ENCODE peak calls at places on chromosomes 16 and 17, in four cellular contexts. R, Q, Y and M are unnamed samples.

GRCh38 chr17:6374271-6374691 is 60.6 kb downstream of the AIPL1 start:
- DNase-seq in R (no peak), Q (no peak), Y (no peak), M (no peak)

GRCh38 chr17:15392326-15392739 is 50.9 kb upstream of the TEKT3 start:
- DNase-seq in R (no peak), Q (no peak), Y (no peak), M (no peak)

GRCh38 chr17:80008383-80008840 is 27.3 kb downstream of the TBC1D16 start:
- DNase-seq in R (peak; percentile 91), Q (peak; percentile 56), Y (no peak), M (peak; percentile 93)

GRCh38 chr17:1640329-1641064 is 5.0 kb downstream of the SCARF1 start:
- DNase-seq in Y (no peak), R (no peak), Q (no peak), M (no peak)

GRCh38 chr17:55303008-55303493 is 38.3 kb downstream of the HLF start:
- DNase-seq in Y (no peak), R (no peak), Q (no peak), M (no peak)

GRCh38 chr17:11636771-11637170 is 38.5 kb downstream of the DNAH9 start:
- DNase-seq in R (no peak), Q (no peak), Y (no peak), M (no peak)

GRCh38 chr17:48732688-48733629 is 4.4 kb upstream of the HOXB13 start:
- DNase-seq in Q (no peak), R (no peak), Y (no peak), M (no peak)

GRCh38 chr17:17641621-17642409 is 39.4 kb upstream of the RAI1 start:
- DNase-seq in R (peak; percentile 70), Q (peak; percentile 30), Y (peak; percentile 44), M (peak; percentile 74)

GRCh38 chr17:74452027-74452840 is 14.2 kb upstream of the CD300A start:
- DNase-seq in Y (no peak), R (no peak), Q (no peak), M (no peak)

GRCh38 chr17:39791296-39791992 is 53.7 kb downstream of the GRB7 start:
- DNase-seq in Q (no peak), R (no peak), Y (no peak), M (no peak)

GRCh38 chr16:88286301-88286923 is 96.3 kb upstream of the ZNF469 start:
- DNase-seq in Y (no peak), R (no peak), Q (no peak), M (no peak)

GRCh38 chr17:8794636-8795035 is 4.5 kb downstream of the MFSD6L start:
- DNase-seq in Y (no peak), Q (no peak), R (no peak), M (no peak)

GRCh38 chr16:28309811-28310311 is 17.5 kb downstream of the SBK1 start:
- DNase-seq in R (no peak), Q (peak; percentile 76), Y (no peak), M (no peak)

GRCh38 chr16:24539850-24540484 is 601 bp downstream of the RBBP6 start:
- DNase-seq in R (no peak), Q (peak; percentile 45), Y (no peak), M (no peak)

GRCh38 chr17:5912927-5913565 is 157.1 kb upstream of the WSCD1 start:
- DNase-seq in Y (no peak), R (no peak), Q (no peak), M (no peak)

GRCh38 chr17:39094607-39095308 is 56.7 kb downstream of the PLXDC1 start:
- DNase-seq in R (no peak), Q (peak; percentile 18), Y (no peak), M (peak; percentile 44)

GRCh38 chr16:78684655-78685400 is 585.4 kb downstream of the WWOX start:
- DNase-seq in Y (no peak), R (no peak), Q (no peak), M (no peak)

GRCh38 chr16:10180771-10181163 is 1.5 kb downstream of the GRIN2A start:
- DNase-seq in R (peak; percentile 28), Q (no peak), Y (no peak), M (peak; percentile 75)

GRCh38 chr17:29116652-29117439 is 63.4 kb downstream of the MYO18A start:
- DNase-seq in Y (no peak), Q (peak; percentile 46), R (peak; percentile 76), M (peak; percentile 83)

GRCh38 chr17:51652529-51652928 is 392.2 kb downstream of the UTP18 start:
- DNase-seq in Q (no peak), R (no peak), Y (no peak), M (no peak)

GRCh38 chr17:81393684-81394376 is 1.4 kb upstream of the BAHCC1 start:
- DNase-seq in Y (peak; percentile 24), Q (peak; percentile 58), R (peak; percentile 100), M (peak; percentile 93)

GRCh38 chr17:16378631-16379282 is 2.1 kb upstream of the UBB start:
- DNase-seq in Y (no peak), Q (no peak), R (peak; percentile 64), M (no peak)

GRCh38 chr17:72997559-72997958 is 94.9 kb downstream of the SLC39A11 start:
- DNase-seq in Q (no peak), Y (no peak), R (no peak), M (no peak)

GRCh38 chr17:5050281-5050680 is 15.1 kb upstream of the SLC52A1 start:
- DNase-seq in Y (no peak), R (no peak), Q (no peak), M (no peak)

GRCh38 chr16:30491744-30492308 is 19.3 kb downstream of the ITGAL start:
- DNase-seq in R (peak; percentile 66), Y (no peak), Q (no peak), M (no peak)

GRCh38 chr17:27370776-27371175 is 76.9 kb downstream of the WSB1 start:
- DNase-seq in Q (no peak), Y (no peak), R (no peak), M (no peak)

GRCh38 chr17:46995841-46996571 is 17.0 kb upstream of the RPRML start:
- DNase-seq in R (no peak), Q (no peak), Y (no peak), M (no peak)

GRCh38 chr17:4945176-4945943 is 3.0 kb downstream of the PFN1 start:
- DNase-seq in Q (peak; percentile 70), R (peak; percentile 97), Y (peak; percentile 68), M (peak; percentile 81)

GRCh38 chr16:19382887-19383816 is 34.5 kb upstream of the TMC5 start:
- DNase-seq in R (no peak), Q (no peak), Y (no peak), M (no peak)